ENCODE peak calls at places on chromosomes 2 and 18, in four cellular contexts. I is activated T-helper 1 cell treated with Interleukin-2 at 50 U/mL for 16 hours, Q is body of pancreas, U is HCEC 1CT. G is an unnamed sample.

GRCh38 chr2:104650405-104650996 is 203.4 kb upstream of the POU3F3 start:
- DNase-seq in I (no peak), Q (no peak), U (no peak), G (no peak)

GRCh38 chr2:96090181-96090500 is 26.2 kb downstream of the ADRA2B start:
- DNase-seq in I (no peak), Q (no peak), U (no peak), G (no peak)

GRCh38 chr18:51751901-51752300 is 554.4 kb upstream of the MEX3C start:
- DNase-seq in I (no peak), Q (no peak), U (no peak), G (peak)

GRCh38 chr2:111135910-111136297 is 15.2 kb downstream of the BCL2L11 start:
- DNase-seq in I (no peak), Q (peak), U (no peak), G (no peak)

GRCh38 chr18:2905802-2906521 is 59.2 kb downstream of the EMILIN2 start:
- DNase-seq in I (peak), Q (peak), U (no peak), G (no peak)

GRCh38 chr18:57974585-57974984 is 69.4 kb upstream of the NEDD4L start:
- DNase-seq in I (no peak), Q (no peak), U (no peak), G (no peak)

GRCh38 chr2:86396304-86396785 is 44.8 kb upstream of the KDM3A start:
- DNase-seq in I (no peak), Q (peak), U (peak), G (peak)

GRCh38 chr2:160376576-160376975 is 117.0 kb downstream of the RBMS1 start:
- DNase-seq in I (no peak), Q (no peak), U (peak), G (peak)

GRCh38 chr2:176291768-176292393 is 22.6 kb downstream of the MTX2 start:
- DNase-seq in I (no peak), Q (no peak), U (no peak), G (no peak)

GRCh38 chr2:241619602-241620418 is 17.1 kb downstream of the THAP4 start:
- DNase-seq in I (no peak), Q (no peak), U (no peak), G (no peak)

GRCh38 chr2:45636013-45636412 is 15.5 kb upstream of the PRKCE start:
- DNase-seq in I (no peak), Q (peak), U (no peak), G (no peak)

GRCh38 chr2:175853110-175853509 is 149.0 kb downstream of the LNPK start:
- DNase-seq in I (no peak), Q (no peak), U (peak), G (no peak)

GRCh38 chr2:44566059-44566458 is 204.3 kb downstream of the CAMKMT start:
- DNase-seq in I (no peak), Q (no peak), U (no peak), G (no peak)

GRCh38 chr2:178521304-178522150 is 41.3 kb downstream of the PLEKHA3 start:
- DNase-seq in I (no peak), Q (no peak), U (no peak), G (no peak)